ENCODE peak calls at places on chromosomes 11 and 22, in seven cellular contexts. B, I, Q, E, P, V and Z are unnamed samples.

GRCh38 chr11:77090373-77091111 is 12.1 kb upstream of the OMP start:
- DNase-seq in B (no peak), I (no peak), Q (peak), E (no peak), P (peak), V (no peak), Z (peak)

GRCh38 chr11:33476945-33477584 is 219.9 kb downstream of the HIPK3 start:
- DNase-seq in B (no peak), I (no peak), Q (no peak), E (no peak), P (no peak), V (peak), Z (no peak)

GRCh38 chr11:9160166-9160565 is 68.8 kb upstream of the SCUBE2 start:
- DNase-seq in B (no peak), I (no peak), Q (no peak), E (no peak), P (no peak), V (no peak), Z (no peak)

GRCh38 chr11:486189-486588 is 20.9 kb downstream of the RNH1 start:
- DNase-seq in B (no peak), I (no peak), Q (no peak), E (no peak), P (peak), V (no peak), Z (no peak)

GRCh38 chr11:76798656-76799055 is 15.5 kb downstream of the TSKU start:
- DNase-seq in B (no peak), I (no peak), Q (peak), E (no peak), P (no peak), V (no peak), Z (no peak)

GRCh38 chr11:1338201-1339065 is 29.0 kb upstream of the TOLLIP start:
- DNase-seq in B (no peak), I (no peak), Q (no peak), E (no peak), P (peak), V (no peak), Z (peak)

GRCh38 chr11:105000167-105000566 is 22.8 kb downstream of the CASP5 start:
- DNase-seq in B (no peak), I (no peak), Q (no peak), E (no peak), P (no peak), V (peak), Z (no peak)

GRCh38 chr11:121699801-121700200 is 247.0 kb upstream of the SORL1-AS1 start:
- DNase-seq in B (no peak), I (no peak), Q (no peak), E (no peak), P (no peak), V (no peak), Z (no peak)

GRCh38 chr22:48651981-48652538 is 1175.6 kb downstream of the BRD1 start:
- DNase-seq in B (no peak), I (no peak), Q (no peak), E (no peak), P (no peak), V (no peak), Z (no peak)

GRCh38 chr11:12232819-12233601 is 122.6 kb downstream of the MICAL2 start:
- DNase-seq in B (no peak), I (no peak), Q (no peak), E (peak), P (no peak), V (peak), Z (no peak)

GRCh38 chr11:126115820-126116319 is 53.2 kb upstream of the CDON start:
- DNase-seq in B (no peak), I (no peak), Q (peak), E (peak), P (peak), V (no peak), Z (peak)

GRCh38 chr22:30226192-30226832 is 20.2 kb downstream of the LIF start:
- DNase-seq in B (no peak), I (no peak), Q (no peak), E (peak), P (no peak), V (peak), Z (no peak)

GRCh38 chr11:67276821-67277230 is 10.6 kb downstream of the GRK2 start:
- DNase-seq in B (peak), I (no peak), Q (peak), E (no peak), P (peak), V (no peak), Z (peak)

GRCh38 chr11:67275606-67276409 is 9.5 kb downstream of the GRK2 start:
- DNase-seq in B (no peak), I (no peak), Q (peak), E (no peak), P (peak), V (no peak), Z (peak)

GRCh38 chr11:67278135-67278938 is 10.8 kb upstream of the ANKRD13D start:
- DNase-seq in B (no peak), I (no peak), Q (peak), E (no peak), P (peak), V (no peak), Z (no peak)

GRCh38 chr11:67278939-67279588 is 10.0 kb upstream of the ANKRD13D start:
- DNase-seq in B (no peak), I (no peak), Q (peak), E (no peak), P (peak), V (no peak), Z (no peak)

GRCh38 chr11:67277231-67277961 is 11.1 kb downstream of the GRK2 start:
- DNase-seq in B (peak), I (peak), Q (peak), E (no peak), P (peak), V (peak), Z (peak)
- H3K4me3 ChIP-seq in B (peak), I (no peak), Q (peak), E (no peak), P (no peak), V (peak), Z (peak)

GRCh38 chr11:65541093-65542010 is 16.5 kb downstream of the SCYL1 start:
- DNase-seq in B (no peak), I (no peak), Q (no peak), E (no peak), P (no peak), V (peak), Z (no peak)
- H3K4me3 ChIP-seq in B (peak), I (peak), Q (peak), E (peak), P (peak), V (peak), Z (peak)

GRCh38 chr11:66335531-66336233 is 552 bp downstream of the RIN1 start:
- DNase-seq in B (no peak), I (no peak), Q (peak), E (no peak), P (peak), V (peak), Z (peak)
- H3K4me3 ChIP-seq in B (no peak), I (peak), Q (peak), E (peak), P (peak), V (peak), Z (peak)

DNA sequence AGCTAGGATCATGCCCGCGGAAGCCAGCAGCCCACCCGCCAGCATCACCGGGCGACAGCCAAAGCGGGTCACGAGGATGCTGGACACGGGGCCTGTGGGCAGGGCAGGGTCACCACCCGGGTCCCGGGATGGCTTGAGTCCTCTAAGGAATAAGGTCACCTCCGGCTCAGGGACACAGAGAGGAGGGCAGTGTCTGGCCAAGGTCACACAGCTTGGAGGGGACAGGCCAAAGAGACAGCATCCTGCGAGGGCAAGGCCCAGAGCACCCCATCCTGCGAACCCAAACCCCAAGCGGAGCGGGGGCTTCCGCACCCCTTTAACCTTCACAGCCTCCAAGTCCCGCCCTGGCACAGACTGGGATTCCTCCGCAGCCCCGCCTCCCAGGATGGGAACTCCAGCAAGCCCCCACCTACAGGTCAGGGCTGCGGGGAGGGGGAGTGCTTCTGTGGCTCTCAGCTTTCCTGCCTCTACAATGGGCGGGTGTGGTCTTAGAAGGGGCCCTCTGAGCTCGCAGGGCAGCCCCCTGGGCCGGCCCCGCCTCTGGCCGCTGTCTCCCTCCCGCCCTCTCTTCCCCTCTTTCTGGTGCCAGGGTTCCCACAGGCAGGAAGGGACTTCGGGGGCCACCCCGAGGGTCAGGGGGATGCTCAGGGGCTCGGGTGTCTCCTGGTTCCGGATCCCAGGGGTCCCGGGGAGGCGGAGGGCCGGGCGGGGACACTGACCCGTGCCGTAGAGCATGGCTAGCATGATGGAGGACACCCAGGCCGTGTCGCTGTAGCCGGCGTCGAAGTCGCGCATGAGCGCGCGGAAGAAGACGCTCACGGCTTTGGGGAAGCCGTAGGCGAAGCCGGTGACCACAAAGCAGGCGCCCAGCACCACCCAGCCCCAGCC is 1.8 kb downstream of the SLC16A8 start:
- DNase-seq in B (no peak), I (no peak), Q (no peak), E (no peak), P (no peak), V (no peak), Z (peak)
- H3K4me3 ChIP-seq in B (no peak), I (no peak), Q (peak), E (no peak), P (no peak), V (no peak), Z (no peak)

DNA sequence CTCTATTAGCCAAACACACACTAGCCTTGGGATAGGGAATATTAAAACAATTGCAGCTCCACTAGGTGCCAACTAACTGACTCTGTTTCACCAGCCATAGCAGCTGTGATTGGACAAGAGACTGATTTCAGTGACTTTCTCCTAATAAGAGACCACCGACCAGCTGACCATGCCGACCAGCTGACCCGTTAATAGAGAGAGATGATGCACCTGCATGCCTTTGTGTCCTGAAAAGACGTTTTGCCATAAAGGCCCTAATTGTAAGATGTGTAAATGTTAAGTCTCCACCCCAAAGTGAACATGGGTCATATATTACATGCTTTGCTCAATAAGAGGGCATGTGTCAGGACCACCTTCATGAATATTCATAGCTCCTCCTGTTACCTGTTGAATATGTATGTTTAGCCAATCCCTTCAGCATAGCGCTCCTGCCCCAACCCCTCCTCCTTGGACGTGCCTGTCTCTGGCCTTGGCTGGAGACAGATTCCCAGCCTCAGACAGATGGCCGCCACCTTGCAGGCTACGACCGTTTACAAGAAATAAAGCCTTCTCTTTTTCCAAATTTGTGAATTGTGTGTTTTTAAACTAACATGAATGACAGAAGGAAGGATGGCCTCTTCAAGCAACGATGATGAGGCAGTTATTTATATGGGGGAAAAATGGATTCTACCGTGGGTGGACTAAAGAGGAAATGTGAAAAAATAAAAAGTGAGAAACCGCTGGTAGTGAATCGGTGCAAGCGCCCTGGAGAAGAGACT is 1.2 kb upstream of the NADSYN1 start:
- DNase-seq in B (no peak), I (no peak), Q (no peak), E (no peak), P (peak), V (no peak), Z (peak)
- H3K4me3 ChIP-seq in B (no peak), I (peak), Q (peak), E (no peak), P (peak), V (no peak), Z (peak)

GRCh38 chr11:2378527-2379210 is 1.6 kb downstream of the CD81 start:
- DNase-seq in B (no peak), I (no peak), Q (peak), E (no peak), P (no peak), V (no peak), Z (no peak)

GRCh38 chr11:2379471-2380174 is 2.5 kb downstream of the CD81 start:
- DNase-seq in B (no peak), I (no peak), Q (peak), E (no peak), P (no peak), V (no peak), Z (no peak)

GRCh38 chr11:2380807-2381350 is 3.8 kb downstream of the CD81 start:
- DNase-seq in B (no peak), I (no peak), Q (peak), E (no peak), P (no peak), V (no peak), Z (no peak)

GRCh38 chr11:2381494-2382128 is 4.5 kb downstream of the CD81 start:
- DNase-seq in B (no peak), I (no peak), Q (peak), E (no peak), P (no peak), V (no peak), Z (no peak)

GRCh38 chr11:2380396-2380795 is 3.3 kb downstream of the CD81 start:
- DNase-seq in B (no peak), I (no peak), Q (no peak), E (no peak), P (no peak), V (no peak), Z (no peak)
- H3K4me3 ChIP-seq in B (no peak), I (no peak), Q (peak), E (no peak), P (no peak), V (no peak), Z (no peak)

GRCh38 chr22:40856513-40857308 is at the start of the genes ST13 and XPNPEP3:
- DNase-seq in B (peak), I (peak), Q (peak), E (peak), P (peak), V (peak), Z (peak)

GRCh38 chr22:40853330-40853729 is 3.1 kb downstream of the ST13 start:
- DNase-seq in B (no peak), I (no peak), Q (no peak), E (no peak), P (no peak), V (no peak), Z (no peak)

GRCh38 chr22:40855104-40855959 is 1.1 kb downstream of the ST13 start:
- DNase-seq in B (no peak), I (no peak), Q (no peak), E (no peak), P (no peak), V (peak), Z (no peak)

GRCh38 chr22:40855960-40856512 is 403 bp downstream of the ST13 start:
- DNase-seq in B (peak), I (no peak), Q (peak), E (no peak), P (no peak), V (peak), Z (peak)

DNA sequence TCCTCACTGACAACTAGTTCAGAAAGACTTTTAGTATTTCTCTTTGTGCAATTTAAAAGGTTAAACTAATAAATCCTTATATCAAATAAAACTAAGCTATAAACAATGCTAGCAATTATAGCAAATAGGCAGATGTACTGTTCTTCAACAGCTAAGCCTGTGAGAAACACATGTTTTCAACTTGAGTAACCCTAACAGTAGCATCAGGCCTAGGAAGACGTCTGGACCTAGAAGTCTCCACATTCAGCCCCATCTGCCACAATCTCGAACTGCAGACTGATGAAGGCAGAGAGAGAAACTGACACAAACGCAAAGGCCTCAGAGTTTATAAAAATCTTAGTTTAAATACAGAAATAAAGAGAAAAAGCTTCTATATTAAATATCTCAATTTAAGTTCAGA is 2.5 kb downstream of the ST13 start:
- DNase-seq in B (no peak), I (no peak), Q (no peak), E (no peak), P (no peak), V (peak), Z (no peak)
- H3K4me3 ChIP-seq in B (no peak), I (no peak), Q (no peak), E (peak), P (no peak), V (peak), Z (no peak)